ENCODE peak calls at places on chromosomes 6 and 20, in seven cellular contexts. One of them, this sample, is unnamed.

GRCh38 chr6:7673063-7673536 is 52.8 kb upstream of the BMP6 start:
- DNase-seq in GM12865: peak; percentile 24
- DNase-seq in C1 segment of cervical spinal cord: no peak
- DNase-seq in AG10803: peak; percentile 59
- DNase-seq in lung: peak; percentile 35
- DNase-seq in HFFc6: no peak
- DNase-seq in HTR-8/SVneo: peak; percentile 41
- DNase-seq in this sample: peak; percentile 17

GRCh38 chr6:2719053-2719375 is 31.7 kb downstream of the MYLK4 start:
- DNase-seq in AG10803: no peak
- DNase-seq in GM12865: no peak
- DNase-seq in HTR-8/SVneo: no peak
- DNase-seq in C1 segment of cervical spinal cord: no peak
- DNase-seq in lung: no peak
- DNase-seq in HFFc6: no peak
- DNase-seq in this sample: no peak

GRCh38 chr6:41367700-41368099 is 32.3 kb downstream of the NCR2 start:
- DNase-seq in AG10803: peak; percentile 29
- DNase-seq in HTR-8/SVneo: peak; percentile 85
- DNase-seq in HFFc6: peak; percentile 25
- DNase-seq in lung: no peak
- DNase-seq in C1 segment of cervical spinal cord: no peak
- DNase-seq in GM12865: no peak
- DNase-seq in this sample: peak; percentile 82

GRCh38 chr20:63778857-63779256 is 39.3 kb downstream of the SLC2A4RG start:
- DNase-seq in C1 segment of cervical spinal cord: no peak
- DNase-seq in HFFc6: no peak
- DNase-seq in AG10803: no peak
- DNase-seq in GM12865: no peak
- DNase-seq in HTR-8/SVneo: no peak
- DNase-seq in lung: no peak
- DNase-seq in this sample: no peak

GRCh38 chr6:4599924-4600323 is 176.3 kb upstream of the CDYL start:
- DNase-seq in lung: no peak
- DNase-seq in GM12865: no peak
- DNase-seq in AG10803: peak; percentile 89
- DNase-seq in HFFc6: peak; percentile 87
- DNase-seq in C1 segment of cervical spinal cord: no peak
- DNase-seq in HTR-8/SVneo: peak; percentile 45
- DNase-seq in this sample: peak; percentile 65

GRCh38 chr6:87277123-87277522 is 45.3 kb upstream of the SMIM8 start:
- DNase-seq in lung: no peak
- DNase-seq in GM12865: peak; percentile 31
- DNase-seq in HFFc6: peak; percentile 15
- DNase-seq in AG10803: peak; percentile 7
- DNase-seq in C1 segment of cervical spinal cord: no peak
- DNase-seq in HTR-8/SVneo: no peak
- DNase-seq in this sample: peak; percentile 5

GRCh38 chr20:57654998-57655811 is 35.0 kb upstream of the ZBP1 start:
- DNase-seq in C1 segment of cervical spinal cord: no peak
- DNase-seq in AG10803: no peak
- DNase-seq in GM12865: no peak
- DNase-seq in HFFc6: no peak
- DNase-seq in lung: peak; percentile 28
- DNase-seq in HTR-8/SVneo: no peak
- DNase-seq in this sample: peak; percentile 15

GRCh38 chr6:33578588-33579011 is 1.5 kb downstream of the BAK1 start:
- DNase-seq in HTR-8/SVneo: no peak
- DNase-seq in AG10803: no peak
- DNase-seq in C1 segment of cervical spinal cord: no peak
- DNase-seq in lung: no peak
- DNase-seq in HFFc6: no peak
- DNase-seq in GM12865: peak; percentile 73
- DNase-seq in this sample: no peak

GRCh38 chr20:11235058-11235457 is 561.3 kb upstream of the JAG1 start:
- DNase-seq in GM12865: no peak
- DNase-seq in AG10803: peak; percentile 72
- DNase-seq in lung: no peak
- DNase-seq in HTR-8/SVneo: peak; percentile 35
- DNase-seq in HFFc6: peak; percentile 27
- DNase-seq in C1 segment of cervical spinal cord: no peak
- DNase-seq in this sample: peak; percentile 88

GRCh38 chr6:4336778-4337442 is 201.5 kb upstream of the ECI2 start:
- DNase-seq in HTR-8/SVneo: no peak
- DNase-seq in AG10803: no peak
- DNase-seq in lung: no peak
- DNase-seq in GM12865: peak; percentile 47
- DNase-seq in C1 segment of cervical spinal cord: no peak
- DNase-seq in HFFc6: no peak
- DNase-seq in this sample: no peak

This sample was measured in astrocyte of the hippocampus.